ENCODE peak calls at places on chromosomes 16 and 17, in eight cellular contexts. F is left lung, U is PC-3, J is mucosa of descending colon, S is Panc1, R is heart right ventricle, E is body of pancreas, G is GM23338. V is an unnamed sample.

GRCh38 chr16:2963611-2964415 is at the start of gene KREMEN2:
- ATAC-seq in U (peak; percentile 47), S (peak; percentile 70), G (peak; percentile 32), F (no peak), J (no peak), E (no peak), R (no peak), V (no peak)

GRCh38 chr17:80095038-80095843 is 6.1 kb upstream of the GAA start:
- ATAC-seq in F (no peak), S (no peak), U (no peak), G (peak; percentile 15), E (no peak), J (no peak), R (no peak), V (no peak)

GRCh38 chr17:2485543-2485942 is 26.1 kb downstream of the METTL16 start:
- ATAC-seq in R (peak; percentile 19), E (peak; percentile 74), G (no peak), F (peak; percentile 78), U (no peak), S (no peak), J (no peak), V (peak; percentile 68)

GRCh38 chr17:6509921-6510320 is 46.4 kb downstream of the PITPNM3 start:
- ATAC-seq in G (no peak), F (no peak), R (no peak), S (no peak), U (no peak), J (no peak), E (peak; percentile 73), V (no peak)

GRCh38 chr16:80038566-80038965 is 438.0 kb upstream of the MAF start:
- ATAC-seq in U (no peak), G (no peak), F (no peak), S (no peak), E (no peak), R (no peak), J (no peak), V (no peak)

GRCh38 chr17:74289688-74290087 is 15.7 kb downstream of the DNAI2 start:
- ATAC-seq in G (no peak), U (no peak), F (no peak), J (no peak), S (no peak), R (no peak), E (no peak), V (no peak)

GRCh38 chr16:10929853-10930754 is 12.2 kb downstream of the DEXI start:
- ATAC-seq in S (no peak), R (peak; percentile 16), U (no peak), E (peak; percentile 47), J (no peak), G (no peak), F (peak; percentile 81), V (peak; percentile 32)

GRCh38 chr17:46035112-46035818 is 36.2 kb downstream of the STH start:
- ATAC-seq in R (no peak), G (no peak), F (peak; percentile 5), J (peak; percentile 41), U (no peak), S (no peak), E (peak; percentile 77), V (no peak)

GRCh38 chr17:56577810-56578209 is 15.7 kb upstream of the NOG start:
- ATAC-seq in F (no peak), G (peak; percentile 43), E (no peak), S (no peak), U (no peak), J (no peak), R (peak; percentile 61), V (no peak)

GRCh38 chr16:74466872-74467271 is 45.6 kb upstream of the CLEC18B start:
- ATAC-seq in J (no peak), R (no peak), F (no peak), E (no peak), S (no peak), G (no peak), U (no peak), V (no peak)

DNA sequence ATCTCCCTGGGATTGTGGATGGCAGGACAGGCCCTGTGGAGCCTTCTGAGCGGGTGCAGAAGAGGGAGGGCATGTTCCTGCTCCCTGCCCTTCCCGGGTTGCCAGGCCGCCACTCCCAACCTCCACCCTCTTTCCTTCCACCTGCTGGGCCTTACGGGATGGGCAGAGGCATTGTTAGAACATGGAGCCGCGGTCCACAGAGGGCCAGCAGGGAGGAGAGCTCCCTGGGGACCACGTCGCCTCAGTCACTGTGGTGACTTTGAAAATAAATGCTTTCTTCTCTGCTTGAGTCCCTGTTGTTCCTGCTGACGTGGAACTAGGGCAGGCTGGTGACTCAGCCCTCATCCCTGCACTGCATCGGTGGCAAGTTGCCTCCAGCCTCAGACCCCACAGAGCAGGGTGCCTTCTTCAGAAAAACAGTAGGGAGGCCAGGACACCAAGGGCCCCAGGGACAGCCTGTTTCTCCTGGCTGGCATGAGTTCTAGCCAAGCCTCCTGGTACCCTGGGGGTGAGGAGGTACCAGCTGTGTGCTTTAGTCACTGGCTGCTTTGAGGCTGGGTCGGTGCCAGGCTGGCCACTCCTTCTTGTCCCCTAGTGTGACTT is 224.9 kb downstream of the SEC14L1 start:
- ATAC-seq in G (peak; percentile 9), R (peak; percentile 82), E (peak; percentile 60), J (peak; percentile 87), S (peak; percentile 65), F (peak; percentile 72), U (peak; percentile 79), V (peak; percentile 83)
- H3K4me1 ChIP-seq in G (peaks cover 10% of the 10 kb centered on the region), R (peaks cover 20% of the 10 kb centered on the region), E (peaks cover 45% of the 10 kb centered on the region), J (peaks cover 26% of the 10 kb centered on the region), S (peaks cover 76% of the 10 kb centered on the region), F (peaks cover 13% of the 10 kb centered on the region), U (peaks cover 39% of the 10 kb centered on the region), V (peaks cover 62% of the 10 kb centered on the region)

GRCh38 chr16:89701425-89702406 is at the start of gene SPATA2L:
- ATAC-seq in R (peak; percentile 72), F (peak; percentile 81), S (peak; percentile 82), G (peak; percentile 49), E (peak; percentile 79), J (peak; percentile 80), U (peak; percentile 63), V (peak; percentile 74)

GRCh38 chr16:89704281-89704680 is 2.8 kb upstream of the SPATA2L start:
- ATAC-seq in G (no peak), E (no peak), U (no peak), S (no peak), R (no peak), F (no peak), J (no peak), V (no peak)

GRCh38 chr16:89706446-89707260 is 5.1 kb upstream of the SPATA2L start:
- ATAC-seq in J (no peak), G (no peak), R (no peak), S (no peak), U (no peak), E (no peak), F (no peak), V (no peak)

GRCh38 chr16:89707695-89708094 is 6.2 kb upstream of the SPATA2L start:
- ATAC-seq in R (no peak), F (no peak), U (no peak), J (no peak), G (no peak), E (no peak), S (no peak), V (no peak)

GRCh38 chr16:89705006-89705405 is 3.5 kb upstream of the SPATA2L start:
- ATAC-seq in U (no peak), J (no peak), R (no peak), F (no peak), E (no peak), G (no peak), S (no peak), V (no peak)
- TF ChIP-seq CTCF in U (no peak), J (no peak), R (no peak), F (no peak), E (no peak), G (no peak), S (no peak), V (no peak)

GRCh38 chr17:81426676-81427445 is 31.6 kb downstream of the BAHCC1 start:
- ATAC-seq in U (no peak), S (no peak), E (no peak), R (no peak), G (no peak), J (peak; percentile 4), F (no peak), V (no peak)

GRCh38 chr17:81428521-81428920 is 33.3 kb downstream of the BAHCC1 start:
- ATAC-seq in U (no peak), F (no peak), R (no peak), E (no peak), J (no peak), S (no peak), G (no peak), V (no peak)

GRCh38 chr17:81428121-81428515 is 32.9 kb downstream of the BAHCC1 start:
- ATAC-seq in F (peak; percentile 3), J (peak; percentile 45), U (peak; percentile 6), G (no peak), E (peak; percentile 1), S (peak; percentile 42), R (no peak), V (no peak)

GRCh38 chr17:81428945-81429344 is 33.7 kb downstream of the BAHCC1 start:
- ATAC-seq in J (peak; percentile 2), S (peak; percentile 30), G (no peak), U (no peak), R (no peak), F (peak; percentile 1), E (no peak), V (peak; percentile 3)

GRCh38 chr17:81427446-81428120 is 32.3 kb downstream of the BAHCC1 start:
- ATAC-seq in G (no peak), R (peak; percentile 16), E (peak; percentile 69), F (peak; percentile 63), U (no peak), S (peak; percentile 19), J (peak; percentile 67), V (no peak)
- H3K4me1 ChIP-seq in G (no peaks in the 10 kb centered on the region), R (peaks cover 48% of the 10 kb centered on the region), E (peaks cover 70% of the 10 kb centered on the region), F (peaks cover 42% of the 10 kb centered on the region), U (peaks cover 25% of the 10 kb centered on the region), S (peaks cover 69% of the 10 kb centered on the region), J (peaks cover 37% of the 10 kb centered on the region), V (peaks cover 52% of the 10 kb centered on the region)

GRCh38 chr16:48332978-48333377 is 52.2 kb downstream of the SIAH1 start:
- ATAC-seq in E (no peak), U (no peak), R (no peak), F (no peak), G (no peak), J (no peak), S (no peak), V (no peak)

GRCh38 chr16:48330133-48330846 is 54.9 kb downstream of the SIAH1 start:
- ATAC-seq in U (no peak), G (no peak), J (no peak), R (no peak), F (peak; percentile 29), E (no peak), S (no peak), V (no peak)

GRCh38 chr16:48330847-48331204 is 54.4 kb downstream of the SIAH1 start:
- ATAC-seq in J (no peak), R (peak; percentile 48), E (no peak), U (no peak), G (no peak), S (no peak), F (peak; percentile 51), V (no peak)

GRCh38 chr16:48335961-48336360 is 49.3 kb downstream of the SIAH1 start:
- ATAC-seq in J (no peak), U (no peak), G (no peak), R (no peak), F (no peak), S (no peak), E (no peak), V (peak; percentile 39)

DNA sequence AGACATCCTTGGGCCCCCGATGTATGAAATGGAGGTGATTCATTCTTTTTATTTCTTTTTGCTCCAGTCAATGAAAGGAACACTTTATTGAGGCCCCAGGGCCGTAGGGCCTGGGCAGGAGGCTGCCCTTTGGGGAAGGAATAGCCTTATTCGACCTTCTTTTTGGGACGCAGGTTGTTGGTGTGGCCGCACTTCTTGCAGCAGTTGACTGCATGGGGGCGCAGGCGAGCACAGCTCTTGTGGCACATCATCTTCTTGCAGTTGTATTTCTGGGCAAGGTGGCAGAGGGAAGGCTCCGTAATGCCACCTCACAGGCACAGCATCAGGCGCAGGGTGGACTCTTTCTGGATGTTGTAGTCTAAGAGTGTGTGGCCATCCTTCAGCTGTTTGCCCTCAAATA is 50.9 kb downstream of the SIAH1 start:
- ATAC-seq in S (no peak), R (no peak), G (peak; percentile 84), F (no peak), J (no peak), U (no peak), E (no peak), V (no peak)
- TF ChIP-seq CTCF in S (peak; percentile 26), R (no peak), G (peak; percentile 69), F (no peak), J (no peak), U (peak; percentile 42), E (no peak), V (no peak)

V was measured in gastroesophageal sphincter.